ENCODE peak calls at places on chromosomes 2 and 18, in nine cellular contexts. One of them, this sample, is unnamed.

GRCh38 chr2:74373189-74373588 is 6.9 kb downstream of the DCTN1 start:
- DNase-seq in body of pancreas: no peak
- DNase-seq in WTC11: peak
- DNase-seq in cardiac muscle cell: peak
- DNase-seq in transverse colon: peak
- DNase-seq in HL-60: no peak
- DNase-seq in A549: no peak
- DNase-seq in lung: peak
- DNase-seq in AG10803: peak
- DNase-seq in this sample: peak

GRCh38 chr2:2582998-2583545 is 252.0 kb upstream of the MYT1L start:
- DNase-seq in cardiac muscle cell: no peak
- DNase-seq in lung: no peak
- DNase-seq in A549: no peak
- DNase-seq in AG10803: no peak
- DNase-seq in transverse colon: no peak
- DNase-seq in WTC11: no peak
- DNase-seq in body of pancreas: no peak
- DNase-seq in HL-60: no peak
- DNase-seq in this sample: no peak

GRCh38 chr18:79575891-79576685 is 103.5 kb upstream of the CTDP1 start:
- DNase-seq in AG10803: peak
- DNase-seq in body of pancreas: peak
- DNase-seq in lung: no peak
- DNase-seq in transverse colon: peak
- DNase-seq in WTC11: no peak
- DNase-seq in HL-60: peak
- DNase-seq in cardiac muscle cell: no peak
- DNase-seq in A549: no peak
- DNase-seq in this sample: peak

GRCh38 chr2:113240915-113241911 is 37.5 kb downstream of the PAX8 start:
- DNase-seq in body of pancreas: peak
- DNase-seq in lung: peak
- DNase-seq in AG10803: peak
- DNase-seq in HL-60: no peak
- DNase-seq in WTC11: no peak
- DNase-seq in A549: peak
- DNase-seq in transverse colon: peak
- DNase-seq in cardiac muscle cell: no peak
- DNase-seq in this sample: no peak

GRCh38 chr2:205957452-205958154 is 128.4 kb downstream of the INO80D start:
- DNase-seq in body of pancreas: no peak
- DNase-seq in HL-60: no peak
- DNase-seq in WTC11: no peak
- DNase-seq in transverse colon: peak
- DNase-seq in AG10803: no peak
- DNase-seq in A549: no peak
- DNase-seq in lung: no peak
- DNase-seq in cardiac muscle cell: no peak
- DNase-seq in this sample: no peak

GRCh38 chr2:100260712-100261620 is 61.3 kb downstream of the LONRF2 start:
- DNase-seq in transverse colon: peak
- DNase-seq in lung: peak
- DNase-seq in A549: peak
- DNase-seq in body of pancreas: peak
- DNase-seq in HL-60: peak
- DNase-seq in cardiac muscle cell: peak
- DNase-seq in WTC11: peak
- DNase-seq in AG10803: peak
- DNase-seq in this sample: peak

GRCh38 chr18:40984856-40985255 is 970.2 kb upstream of the PIK3C3 start:
- DNase-seq in cardiac muscle cell: no peak
- DNase-seq in lung: no peak
- DNase-seq in HL-60: no peak
- DNase-seq in AG10803: no peak
- DNase-seq in A549: no peak
- DNase-seq in transverse colon: no peak
- DNase-seq in WTC11: no peak
- DNase-seq in body of pancreas: no peak
- DNase-seq in this sample: no peak

GRCh38 chr2:221948076-221948475 is 350.7 kb downstream of the PAX3 start:
- DNase-seq in HL-60: no peak
- DNase-seq in WTC11: no peak
- DNase-seq in transverse colon: no peak
- DNase-seq in AG10803: no peak
- DNase-seq in cardiac muscle cell: no peak
- DNase-seq in body of pancreas: no peak
- DNase-seq in A549: no peak
- DNase-seq in lung: no peak
- DNase-seq in this sample: no peak

GRCh38 chr2:165083326-165083725 is 120.5 kb downstream of the SCN3A start:
- DNase-seq in HL-60: no peak
- DNase-seq in WTC11: no peak
- DNase-seq in cardiac muscle cell: no peak
- DNase-seq in transverse colon: no peak
- DNase-seq in A549: no peak
- DNase-seq in lung: no peak
- DNase-seq in AG10803: no peak
- DNase-seq in body of pancreas: no peak
- DNase-seq in this sample: no peak

GRCh38 chr2:239186958-239187357 is 213.9 kb downstream of the HDAC4 start:
- DNase-seq in transverse colon: peak
- DNase-seq in lung: no peak
- DNase-seq in WTC11: no peak
- DNase-seq in A549: no peak
- DNase-seq in cardiac muscle cell: no peak
- DNase-seq in HL-60: no peak
- DNase-seq in AG10803: no peak
- DNase-seq in body of pancreas: no peak
- DNase-seq in this sample: peak

DNA sequence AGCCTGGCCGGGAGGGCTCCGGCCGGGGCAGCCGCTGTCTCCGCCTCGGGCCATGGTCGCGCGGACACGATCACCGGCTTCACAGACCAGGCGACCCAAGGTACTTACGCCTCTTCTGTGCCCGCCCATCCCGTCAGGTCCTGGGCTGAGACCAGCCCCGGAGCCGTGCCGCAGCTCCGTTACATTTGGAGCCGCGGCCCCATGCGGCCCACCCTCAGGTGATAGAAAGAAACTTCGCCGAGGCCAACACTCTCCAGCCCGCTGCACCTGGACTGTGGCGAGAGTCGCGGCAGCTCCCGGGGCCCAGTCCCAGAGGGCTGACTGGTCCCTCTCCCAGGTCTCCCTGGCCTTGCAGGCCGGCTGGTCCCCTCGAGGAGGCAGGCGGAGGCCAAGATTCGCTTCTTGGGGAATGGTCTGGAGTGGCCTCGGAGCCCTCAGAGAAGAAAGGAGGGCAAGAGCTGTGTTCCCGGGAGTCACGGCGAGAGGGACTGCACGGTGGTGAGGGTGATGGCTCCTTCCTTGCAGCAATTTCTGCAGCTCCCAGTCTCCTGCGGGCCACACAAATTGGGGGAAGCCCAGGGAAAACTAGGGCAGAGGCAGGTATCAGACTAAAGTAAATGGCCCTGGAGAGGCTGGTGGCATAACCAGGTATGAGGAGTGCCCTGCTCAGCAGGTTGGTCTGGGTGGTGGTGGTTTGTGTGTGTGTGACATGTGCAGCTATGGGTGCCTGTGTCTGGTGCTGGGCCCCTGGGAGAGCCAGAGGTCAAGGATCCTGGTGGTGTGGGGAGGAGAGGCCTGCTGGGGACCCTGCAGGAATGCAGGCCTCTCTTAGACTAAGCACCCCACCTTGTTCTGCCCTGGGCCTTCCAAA is 822 bp downstream of the GDF7 start:
- DNase-seq in body of pancreas: no peak
- DNase-seq in A549: no peak
- DNase-seq in lung: no peak
- DNase-seq in HL-60: no peak
- DNase-seq in WTC11: peak
- DNase-seq in AG10803: no peak
- DNase-seq in transverse colon: no peak
- DNase-seq in cardiac muscle cell: no peak
- DNase-seq in this sample: no peak
- TF ChIP-seq CTCF in body of pancreas: no peak
- TF ChIP-seq CTCF in A549: no peak
- TF ChIP-seq CTCF in lung: no peak
- TF ChIP-seq CTCF in HL-60: no peak
- TF ChIP-seq CTCF in WTC11: no peak
- TF ChIP-seq CTCF in AG10803: no peak
- TF ChIP-seq CTCF in transverse colon: no peak
- TF ChIP-seq CTCF in cardiac muscle cell: no peak
- TF ChIP-seq CTCF in this sample: no peak

GRCh38 chr2:215874418-215874817 is 138.9 kb downstream of the MREG start:
- DNase-seq in body of pancreas: no peak
- DNase-seq in HL-60: no peak
- DNase-seq in cardiac muscle cell: no peak
- DNase-seq in lung: no peak
- DNase-seq in A549: no peak
- DNase-seq in WTC11: no peak
- DNase-seq in transverse colon: no peak
- DNase-seq in AG10803: peak
- DNase-seq in this sample: no peak

GRCh38 chr2:215866594-215866993 is 146.8 kb downstream of the MREG start:
- DNase-seq in WTC11: no peak
- DNase-seq in body of pancreas: no peak
- DNase-seq in transverse colon: no peak
- DNase-seq in AG10803: no peak
- DNase-seq in lung: no peak
- DNase-seq in HL-60: no peak
- DNase-seq in cardiac muscle cell: no peak
- DNase-seq in A549: no peak
- DNase-seq in this sample: no peak

GRCh38 chr2:215868886-215869285 is 144.5 kb downstream of the MREG start:
- DNase-seq in cardiac muscle cell: no peak
- DNase-seq in lung: no peak
- DNase-seq in A549: no peak
- DNase-seq in transverse colon: no peak
- DNase-seq in WTC11: no peak
- DNase-seq in HL-60: no peak
- DNase-seq in AG10803: no peak
- DNase-seq in body of pancreas: no peak
- DNase-seq in this sample: no peak

GRCh38 chr2:215870088-215870490 is 143.3 kb downstream of the MREG start:
- DNase-seq in AG10803: peak
- DNase-seq in transverse colon: no peak
- DNase-seq in cardiac muscle cell: no peak
- DNase-seq in A549: no peak
- DNase-seq in WTC11: no peak
- DNase-seq in lung: peak
- DNase-seq in body of pancreas: no peak
- DNase-seq in HL-60: no peak
- DNase-seq in this sample: no peak

DNA sequence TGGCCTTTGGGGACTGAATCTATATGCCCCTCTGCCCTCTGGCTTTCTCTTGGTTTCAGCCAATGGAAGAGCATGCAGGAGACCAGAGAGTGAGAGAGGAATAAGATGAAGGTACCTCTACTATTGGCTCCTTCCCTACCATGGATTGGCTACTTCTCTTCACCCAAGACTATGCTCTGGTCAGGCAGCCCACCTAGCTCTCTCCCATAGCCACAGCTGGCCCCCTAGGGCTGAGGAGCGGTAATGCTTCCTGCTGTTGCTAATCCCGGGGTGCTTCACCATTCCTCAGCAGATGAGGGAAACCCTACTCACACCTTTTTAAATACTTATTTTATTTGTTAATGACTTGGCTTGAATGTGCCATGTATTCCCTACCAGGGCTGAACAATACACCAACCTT is 142.4 kb downstream of the MREG start:
- DNase-seq in HL-60: no peak
- DNase-seq in body of pancreas: no peak
- DNase-seq in cardiac muscle cell: no peak
- DNase-seq in WTC11: peak
- DNase-seq in A549: peak
- DNase-seq in AG10803: no peak
- DNase-seq in transverse colon: no peak
- DNase-seq in lung: no peak
- DNase-seq in this sample: peak
- TF ChIP-seq CTCF in HL-60: no peak
- TF ChIP-seq CTCF in body of pancreas: no peak
- TF ChIP-seq CTCF in cardiac muscle cell: peak
- TF ChIP-seq CTCF in WTC11: peak
- TF ChIP-seq CTCF in A549: no peak
- TF ChIP-seq CTCF in AG10803: peak
- TF ChIP-seq CTCF in transverse colon: peak
- TF ChIP-seq CTCF in lung: no peak
- TF ChIP-seq CTCF in this sample: peak

DNA sequence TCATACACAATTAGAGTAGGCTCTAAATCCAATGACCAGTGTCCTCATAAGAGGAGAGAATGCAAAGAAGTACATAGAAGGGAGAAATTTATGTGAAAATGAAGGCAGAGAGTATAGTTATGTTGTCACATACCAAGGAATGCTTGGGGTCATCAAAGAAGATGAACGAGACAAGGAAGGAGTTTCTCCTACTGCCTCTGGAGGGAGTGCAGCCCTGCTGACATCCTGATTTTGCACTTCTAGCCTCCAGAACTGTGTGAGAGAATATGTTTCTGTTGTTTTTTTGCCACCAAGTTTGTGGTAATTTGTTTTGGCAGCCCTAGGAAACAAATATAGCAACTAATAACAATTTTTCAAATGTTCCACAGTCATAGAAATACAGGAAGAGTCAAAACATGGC is 100.2 kb downstream of the GALNT13 start:
- DNase-seq in cardiac muscle cell: no peak
- DNase-seq in AG10803: no peak
- DNase-seq in A549: no peak
- DNase-seq in body of pancreas: no peak
- DNase-seq in transverse colon: no peak
- DNase-seq in lung: no peak
- DNase-seq in WTC11: no peak
- DNase-seq in HL-60: no peak
- DNase-seq in this sample: no peak
- TF ChIP-seq CTCF in cardiac muscle cell: no peak
- TF ChIP-seq CTCF in AG10803: no peak
- TF ChIP-seq CTCF in A549: peak
- TF ChIP-seq CTCF in body of pancreas: no peak
- TF ChIP-seq CTCF in transverse colon: no peak
- TF ChIP-seq CTCF in lung: no peak
- TF ChIP-seq CTCF in WTC11: no peak
- TF ChIP-seq CTCF in HL-60: no peak
- TF ChIP-seq CTCF in this sample: no peak

DNA sequence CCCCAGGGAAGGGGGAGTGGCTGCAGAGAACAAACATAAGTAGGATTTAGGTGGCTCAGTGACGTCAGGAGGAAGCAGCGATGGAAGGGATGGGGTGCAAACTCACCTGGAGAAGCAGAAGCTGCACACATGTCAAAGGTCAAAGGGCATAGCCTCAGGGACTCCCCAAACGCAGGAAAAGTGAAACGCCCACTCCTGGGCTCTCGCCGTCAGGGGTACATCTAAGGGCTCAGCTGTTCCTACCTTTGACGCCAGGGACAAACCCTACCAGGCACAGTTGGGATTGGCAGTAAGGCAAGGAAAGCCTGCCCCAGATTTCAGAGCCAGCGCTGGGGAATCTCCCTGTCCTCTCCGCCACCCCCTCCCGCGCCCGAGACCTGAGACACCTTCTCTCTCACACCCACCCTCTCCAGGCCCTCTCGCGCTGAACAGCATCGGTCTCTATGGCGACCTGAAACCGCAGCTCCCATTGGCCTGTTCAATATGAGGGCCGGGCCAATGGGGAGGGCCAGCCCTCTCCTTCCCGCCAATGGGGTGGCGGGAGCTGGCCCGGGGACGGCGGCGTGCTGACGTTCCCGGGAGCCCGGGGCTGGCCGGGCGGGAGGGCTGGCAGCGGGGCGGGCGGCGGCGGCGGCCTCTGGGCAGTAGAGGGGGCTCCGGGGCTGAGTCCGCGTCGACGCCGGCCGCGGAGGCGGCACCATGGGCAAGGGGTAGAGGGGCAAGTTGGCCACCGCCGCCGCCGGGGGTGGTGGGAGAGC is at the start of the genes CCDC148 and PKP4:
- DNase-seq in transverse colon: peak
- DNase-seq in A549: peak
- DNase-seq in lung: peak
- DNase-seq in body of pancreas: peak
- DNase-seq in AG10803: peak
- DNase-seq in HL-60: peak
- DNase-seq in cardiac muscle cell: peak
- DNase-seq in WTC11: peak
- DNase-seq in this sample: peak
- TF ChIP-seq CTCF in transverse colon: peak
- TF ChIP-seq CTCF in A549: peak
- TF ChIP-seq CTCF in lung: no peak
- TF ChIP-seq CTCF in body of pancreas: peak
- TF ChIP-seq CTCF in AG10803: peak
- TF ChIP-seq CTCF in HL-60: no peak
- TF ChIP-seq CTCF in cardiac muscle cell: no peak
- TF ChIP-seq CTCF in WTC11: no peak
- TF ChIP-seq CTCF in this sample: no peak